ENCODE peak calls at places on chromosomes 16 and 17, in ten cellular contexts. J is foreskin melanocyte; D is NCI-H460; A is activated naive CD4-positive, alpha-beta T cell; S is M059J; F is T-helper 22 cell; E is PC-9; M is fibroblast of pulmonary artery; C is fibroblast of gingiva; P is 8988T. U is an unnamed sample.

GRCh38 chr17:37650419-37651003 is 7.3 kb upstream of the DDX52 start:
- DNase-seq in J (peak; percentile 32), D (peak; percentile 64), A (no peak), S (peak; percentile 60), F (no peak), E (peak; percentile 48), M (peak; percentile 69), C (peak; percentile 45), P (no peak), U (no peak)

GRCh38 chr17:81251943-81252301 is 12.8 kb downstream of the NDUFAF8 start:
- DNase-seq in J (no peak), D (no peak), A (no peak), S (no peak), F (no peak), E (no peak), M (no peak), C (no peak), P (no peak), U (no peak)

GRCh38 chr17:7220593-7221280 is 999 bp downstream of the ACADVL start:
- DNase-seq in J (peak; percentile 56), D (peak; percentile 74), A (no peak), S (peak; percentile 64), F (peak; percentile 35), E (peak; percentile 52), M (peak; percentile 73), C (peak; percentile 61), P (peak; percentile 68), U (no peak)

GRCh38 chr16:25012525-25012991 is 2.6 kb downstream of the ARHGAP17 start:
- DNase-seq in J (no peak), D (no peak), A (no peak), S (peak; percentile 86), F (no peak), E (peak; percentile 80), M (peak; percentile 59), C (peak; percentile 92), P (no peak), U (no peak)

GRCh38 chr16:66619534-66620418 is 15.3 kb downstream of the CMTM3 start:
- DNase-seq in J (peak; percentile 42), D (no peak), A (no peak), S (peak; percentile 88), F (no peak), E (no peak), M (peak; percentile 64), C (peak; percentile 64), P (no peak), U (no peak)

GRCh38 chr16:86300746-86301480 is 209.4 kb upstream of the FOXF1 start:
- DNase-seq in J (no peak), D (no peak), A (no peak), S (no peak), F (no peak), E (no peak), M (no peak), C (peak; percentile 57), P (no peak), U (no peak)

GRCh38 chr17:65314212-65314611 is 177.0 kb downstream of the RGS9 start:
- DNase-seq in J (no peak), D (no peak), A (no peak), S (no peak), F (no peak), E (no peak), M (no peak), C (no peak), P (no peak), U (no peak)

GRCh38 chr17:55116440-55116914 is 147.9 kb downstream of the STXBP4 start:
- DNase-seq in J (no peak), D (no peak), A (no peak), S (no peak), F (no peak), E (no peak), M (peak; percentile 30), C (no peak), P (no peak), U (no peak)

GRCh38 chr16:85266857-85267256 is 154.6 kb upstream of the CIBAR2 start:
- DNase-seq in J (no peak), D (no peak), A (no peak), S (no peak), F (no peak), E (no peak), M (no peak), C (no peak), P (no peak), U (no peak)

GRCh38 chr17:34255381-34255732 is 272 bp downstream of the CCL2 start:
- DNase-seq in J (no peak), D (no peak), A (no peak), S (no peak), F (no peak), E (no peak), M (no peak), C (no peak), P (no peak), U (no peak)

GRCh38 chr17:17663160-17664072 is 17.8 kb upstream of the RAI1 start:
- DNase-seq in J (peak; percentile 62), D (no peak), A (peak; percentile 13), S (peak; percentile 96), F (peak; percentile 63), E (no peak), M (peak; percentile 96), C (peak; percentile 91), P (no peak), U (peak; percentile 73)

GRCh38 chr17:49031965-49032928 is 35.1 kb downstream of the IGF2BP1 start:
- DNase-seq in J (peak; percentile 69), D (peak; percentile 78), A (no peak), S (peak; percentile 75), F (no peak), E (peak; percentile 70), M (peak; percentile 89), C (peak; percentile 66), P (peak; percentile 55), U (peak; percentile 40)

GRCh38 chr17:76905036-76905435 is 36.8 kb downstream of the MGAT5B start:
- DNase-seq in J (no peak), D (no peak), A (no peak), S (no peak), F (no peak), E (no peak), M (no peak), C (no peak), P (no peak), U (no peak)

GRCh38 chr16:53041196-53041977 is 11.3 kb downstream of the CHD9NB start:
- DNase-seq in J (no peak), D (no peak), A (no peak), S (no peak), F (no peak), E (peak; percentile 79), M (peak; percentile 90), C (peak; percentile 62), P (no peak), U (no peak)

GRCh38 chr17:4329838-4330237 is 36.6 kb downstream of the UBE2G1 start:
- DNase-seq in J (no peak), D (peak; percentile 6), A (no peak), S (peak; percentile 93), F (no peak), E (peak; percentile 96), M (peak; percentile 87), C (peak; percentile 81), P (no peak), U (no peak)

GRCh38 chr17:68861602-68862001 is 93.6 kb downstream of the ABCA8 start:
- DNase-seq in J (no peak), D (no peak), A (no peak), S (no peak), F (no peak), E (no peak), M (peak; percentile 35), C (no peak), P (no peak), U (no peak)

GRCh38 chr16:23509763-23510153 is 536 bp downstream of the GGA2 start:
- DNase-seq in J (peak; percentile 12), D (no peak), A (no peak), S (peak; percentile 50), F (no peak), E (no peak), M (peak; percentile 27), C (peak; percentile 17), P (no peak), U (no peak)

GRCh38 chr17:35988164-35988563 is 1.6 kb upstream of the CCL14 start:
- DNase-seq in J (no peak), D (no peak), A (no peak), S (peak; percentile 28), F (no peak), E (no peak), M (no peak), C (no peak), P (no peak), U (no peak)

GRCh38 chr17:63345598-63345997 is 100.5 kb downstream of the CYB561 start:
- DNase-seq in J (no peak), D (no peak), A (no peak), S (no peak), F (no peak), E (no peak), M (no peak), C (peak; percentile 72), P (no peak), U (no peak)

GRCh38 chr17:82107341-82107860 is 9.4 kb upstream of the FASN start:
- DNase-seq in J (no peak), D (no peak), A (no peak), S (no peak), F (no peak), E (no peak), M (no peak), C (no peak), P (no peak), U (no peak)

GRCh38 chr17:55348749-55349354 is 72.8 kb downstream of the MMD start:
- DNase-seq in J (peak; percentile 29), D (peak; percentile 40), A (no peak), S (peak; percentile 56), F (no peak), E (no peak), M (peak; percentile 65), C (peak; percentile 37), P (no peak), U (peak; percentile 5)

GRCh38 chr17:27386206-27387075 is 69.8 kb upstream of the KSR1 start:
- DNase-seq in J (no peak), D (no peak), A (no peak), S (no peak), F (no peak), E (no peak), M (no peak), C (no peak), P (no peak), U (no peak)

GRCh38 chr17:77424585-77425344 is 284.0 kb downstream of the SEC14L1 start:
- DNase-seq in J (peak; percentile 88), D (no peak), A (no peak), S (peak; percentile 89), F (no peak), E (no peak), M (peak; percentile 99), C (peak; percentile 98), P (no peak), U (no peak)

GRCh38 chr17:59838196-59838911 is 54.4 kb downstream of the TUBD1 start:
- DNase-seq in J (no peak), D (no peak), A (no peak), S (no peak), F (no peak), E (no peak), M (peak; percentile 66), C (no peak), P (no peak), U (no peak)

GRCh38 chr16:46830417-46830901 is 521 bp downstream of the C16orf87 start:
- DNase-seq in J (no peak), D (no peak), A (peak; percentile 23), S (peak; percentile 30), F (peak; percentile 18), E (no peak), M (peak; percentile 8), C (no peak), P (no peak), U (no peak)

GRCh38 chr16:57950382-57950781 is 20.5 kb downstream of the CNGB1 start:
- DNase-seq in J (no peak), D (no peak), A (no peak), S (peak; percentile 40), F (no peak), E (no peak), M (no peak), C (no peak), P (no peak), U (no peak)

GRCh38 chr16:79093554-79093967 is 507.0 kb downstream of the MAF start:
- DNase-seq in J (no peak), D (no peak), A (no peak), S (no peak), F (peak; percentile 31), E (no peak), M (no peak), C (no peak), P (no peak), U (no peak)

U was measured in GM12864.